ENCODE peak calls at places on chromosomes 12 and 14, in ten cellular contexts. J is fibroblast of pulmonary artery, N is DND-41, Z is psoas muscle, X is COLO829, P is Kasumi-1, S is GM13977, O is NCI-H1105 treated with DMSO at 0.1 percent for 48 hours, L is posterior vena cava, E is cardiac fibroblast. Y is an unnamed sample.

GRCh38 chr12:98998697-98999299 is 353.7 kb downstream of the APAF1 start:
- DNase-seq in Z (no peak), X (peak), J (peak), P (peak), E (peak), O (peak), N (no peak), S (peak), L (no peak), Y (peak)

GRCh38 chr12:93862424-93862823 is 185.2 kb downstream of the CRADD start:
- DNase-seq in O (no peak), P (no peak), E (peak), J (no peak), Z (no peak), N (no peak), X (no peak), L (no peak), S (no peak), Y (no peak)

GRCh38 chr12:104137175-104137901 is 672 bp downstream of the NFYB start:
- DNase-seq in X (no peak), P (no peak), L (peak), O (peak), S (peak), Z (peak), E (peak), N (peak), J (peak), Y (peak)

GRCh38 chr14:82710257-82710841 is 1176.7 kb upstream of the SEL1L start:
- DNase-seq in J (peak), E (peak), O (no peak), N (peak), Z (no peak), S (peak), P (peak), L (no peak), X (peak), Y (no peak)

GRCh38 chr12:93145086-93145485 is 216.0 kb upstream of the EEA1 start:
- DNase-seq in S (no peak), N (no peak), J (no peak), L (no peak), O (no peak), E (no peak), P (no peak), Z (no peak), X (no peak), Y (no peak)

GRCh38 chr14:98943907-98944306 is 328.1 kb downstream of the BCL11B start:
- DNase-seq in N (no peak), O (no peak), X (no peak), Z (no peak), L (peak), J (no peak), E (no peak), P (no peak), S (no peak), Y (no peak)

GRCh38 chr14:92093320-92093719 is 13.1 kb downstream of the ATXN3 start:
- DNase-seq in X (no peak), J (peak), P (peak), N (no peak), O (no peak), S (no peak), Z (no peak), E (peak), L (no peak), Y (no peak)

GRCh38 chr12:26782372-26783132 is 50.4 kb downstream of the ITPR2 start:
- DNase-seq in O (no peak), X (no peak), L (no peak), S (no peak), E (no peak), P (no peak), N (no peak), Z (no peak), J (no peak), Y (no peak)

GRCh38 chr12:50353869-50354593 is 42.4 kb downstream of the FAM186A start:
- DNase-seq in J (peak), X (no peak), E (peak), N (peak), S (no peak), L (no peak), O (no peak), P (no peak), Z (no peak), Y (peak)

GRCh38 chr14:39469094-39469710 is 37.0 kb upstream of the FBXO33 start:
- DNase-seq in P (peak), J (peak), L (no peak), O (no peak), E (peak), N (peak), Z (no peak), S (peak), X (no peak), Y (no peak)

GRCh38 chr12:10082057-10082874 is 16.5 kb downstream of the CLEC1A start:
- DNase-seq in P (peak), L (no peak), J (no peak), O (peak), X (no peak), N (no peak), Z (no peak), S (no peak), E (no peak), Y (no peak)

GRCh38 chr14:30656190-30656632 is 34.1 kb downstream of the SCFD1 start:
- DNase-seq in Z (no peak), S (no peak), J (peak), X (peak), N (peak), L (no peak), O (peak), P (peak), E (peak), Y (no peak)

GRCh38 chr12:14960548-14961465 is 594 bp downstream of the ARHGDIB start:
- DNase-seq in O (no peak), Z (no peak), X (no peak), S (no peak), E (peak), P (peak), N (peak), J (peak), L (peak), Y (no peak)

GRCh38 chr14:105878125-105878524 is 351.7 kb downstream of the TMEM121 start:
- DNase-seq in Z (peak), O (no peak), J (no peak), X (no peak), N (no peak), P (no peak), L (peak), E (no peak), S (no peak), Y (no peak)

GRCh38 chr14:69756298-69756697 is 10.6 kb upstream of the SRSF5 start:
- DNase-seq in E (no peak), N (no peak), S (no peak), J (no peak), O (no peak), P (no peak), X (no peak), L (no peak), Z (no peak), Y (no peak)

GRCh38 chr14:38143651-38144505 is 63.8 kb upstream of the SSTR1 start:
- DNase-seq in X (peak), O (no peak), E (peak), L (no peak), P (no peak), N (no peak), S (no peak), J (peak), Z (no peak), Y (no peak)

GRCh38 chr12:110689002-110689600 is at the start of gene HVCN1:
- DNase-seq in S (peak), X (no peak), O (no peak), Z (peak), P (peak), E (peak), N (peak), J (no peak), L (peak), Y (no peak)

GRCh38 chr12:18849080-18849479 is 111.2 kb downstream of the CAPZA3 start:
- DNase-seq in N (no peak), S (no peak), E (no peak), O (no peak), X (no peak), L (no peak), J (no peak), P (no peak), Z (no peak), Y (no peak)

GRCh38 chr12:52964556-52965336 is 15.8 kb downstream of the KRT18 start:
- DNase-seq in E (no peak), P (no peak), S (no peak), Z (no peak), L (no peak), X (no peak), N (no peak), O (no peak), J (no peak), Y (no peak)

GRCh38 chr14:54410215-54410614 is 13.4 kb downstream of the CDKN3 start:
- DNase-seq in S (no peak), O (no peak), X (no peak), N (no peak), L (no peak), Z (no peak), J (no peak), E (no peak), P (no peak), Y (no peak)

GRCh38 chr12:79567164-79567563 is 123.6 kb downstream of the PAWR start:
- DNase-seq in P (no peak), O (no peak), S (no peak), E (no peak), N (no peak), J (no peak), L (no peak), X (no peak), Z (no peak), Y (no peak)

GRCh38 chr12:65606008-65606766 is 218.1 kb upstream of the HMGA2 start:
- DNase-seq in X (no peak), O (no peak), E (no peak), S (no peak), J (no peak), Z (no peak), L (no peak), P (no peak), N (no peak), Y (no peak)

GRCh38 chr14:92692822-92693226 is 55.6 kb downstream of the LGMN start:
- DNase-seq in L (peak), O (peak), Z (peak), E (peak), J (peak), X (no peak), S (no peak), N (peak), P (peak), Y (peak)

GRCh38 chr14:83575301-83575700 is 1954.6 kb upstream of the FLRT2 start:
- DNase-seq in O (no peak), P (peak), E (no peak), J (peak), X (no peak), L (no peak), S (no peak), Z (no peak), N (no peak), Y (no peak)

GRCh38 chr14:79896009-79896408 is 315.3 kb downstream of the DIO2 start:
- DNase-seq in S (no peak), Z (no peak), X (no peak), O (no peak), P (no peak), N (no peak), E (peak), J (peak), L (no peak), Y (no peak)

GRCh38 chr14:45972416-45972815 is 679.2 kb downstream of the RPL10L start:
- DNase-seq in Z (no peak), L (no peak), N (no peak), X (no peak), O (peak), J (no peak), E (no peak), P (no peak), S (no peak), Y (no peak)

GRCh38 chr12:1916396-1917171 is 1.9 kb downstream of the CACNA2D4 start:
- DNase-seq in S (peak), N (no peak), E (peak), J (no peak), O (peak), X (no peak), L (peak), Z (no peak), P (no peak), Y (peak)

GRCh38 chr14:30005114-30005698 is 77.6 kb upstream of the PRKD1 start:
- DNase-seq in X (peak), E (peak), P (peak), L (no peak), O (peak), Z (no peak), S (peak), J (peak), N (no peak), Y (peak)

GRCh38 chr12:47755655-47756562 is 2.8 kb downstream of the RAPGEF3 start:
- DNase-seq in P (no peak), O (no peak), E (no peak), J (no peak), Z (no peak), L (no peak), S (peak), N (no peak), X (no peak), Y (no peak)

GRCh38 chr12:3882896-3883564 is 9.8 kb upstream of the PARP11 start:
- DNase-seq in O (peak), P (peak), X (peak), L (no peak), J (peak), N (no peak), Z (no peak), S (peak), E (peak), Y (peak)

GRCh38 chr14:99603471-99603933 is 505 bp downstream of the CCDC85C start:
- DNase-seq in Z (peak), S (no peak), O (peak), J (peak), N (peak), P (no peak), E (peak), X (no peak), L (no peak), Y (peak)

GRCh38 chr14:102226356-102227125 is 78.4 kb downstream of the MOK start:
- DNase-seq in P (no peak), S (no peak), L (no peak), J (no peak), X (no peak), E (no peak), O (no peak), Z (no peak), N (no peak), Y (no peak)

GRCh38 chr12:54413284-54414190 is 5.5 kb downstream of the ITGA5 start:
- DNase-seq in E (peak), J (peak), P (peak), N (peak), Z (peak), O (no peak), X (no peak), L (peak), S (no peak), Y (no peak)

GRCh38 chr14:61705017-61705416 is 9.7 kb downstream of the HIF1A start:
- DNase-seq in X (no peak), L (no peak), O (no peak), Z (no peak), E (no peak), S (no peak), J (no peak), P (no peak), N (no peak), Y (no peak)

GRCh38 chr12:31370645-31371620 is 45.0 kb upstream of the SINHCAF start:
- DNase-seq in P (no peak), E (peak), O (no peak), L (no peak), Z (no peak), J (peak), X (no peak), N (no peak), S (no peak), Y (peak)

GRCh38 chr12:77813558-77813957 is 17.1 kb upstream of the NAV3 start:
- DNase-seq in X (no peak), L (no peak), J (no peak), E (no peak), Z (no peak), P (no peak), S (no peak), N (no peak), O (no peak), Y (no peak)

GRCh38 chr12:98532687-98533304 is 17.4 kb downstream of the TMPO start:
- DNase-seq in P (peak), E (peak), X (peak), N (no peak), O (peak), J (peak), Z (no peak), L (no peak), S (no peak), Y (no peak)

GRCh38 chr12:93541578-93542217 is 30.8 kb upstream of the SOCS2 start:
- DNase-seq in X (no peak), E (no peak), Z (no peak), O (no peak), J (no peak), N (no peak), P (no peak), S (no peak), L (no peak), Y (no peak)

GRCh38 chr14:86334355-86334754 is 804.4 kb downstream of the FLRT2 start:
- DNase-seq in P (no peak), J (no peak), X (no peak), Z (no peak), O (no peak), N (no peak), E (no peak), S (no peak), L (no peak), Y (no peak)